ENCODE peak calls at places on chromosome 15, in six cellular contexts. One of them, this sample, is unnamed.
A peak's percentile ranks its signal among the peaks of the same experiment; 100 is the strongest.

GRCh38 chr15:49242820-49243219 is 72.8 kb downstream of the GALK2 start:
- DNase-seq in SJSA1: peak; percentile 26
- DNase-seq in ELF-1: no peak
- DNase-seq in transverse colon: no peak
- DNase-seq in HEK293T: no peak
- DNase-seq in activated naive CD4-positive, alpha-beta T cell: no peak
- DNase-seq in this sample: no peak

GRCh38 chr15:78004919-78005634 is 72.4 kb downstream of the TBC1D2B start:
- DNase-seq in SJSA1: peak; percentile 14
- DNase-seq in ELF-1: no peak
- DNase-seq in transverse colon: peak; percentile 60
- DNase-seq in HEK293T: no peak
- DNase-seq in activated naive CD4-positive, alpha-beta T cell: no peak
- DNase-seq in this sample: no peak

GRCh38 chr15:53978248-53978906 is at the start of gene UNC13C:
- DNase-seq in SJSA1: no peak
- DNase-seq in ELF-1: peak; percentile 65
- DNase-seq in transverse colon: peak; percentile 7
- DNase-seq in HEK293T: peak; percentile 6
- DNase-seq in activated naive CD4-positive, alpha-beta T cell: no peak
- DNase-seq in this sample: no peak

GRCh38 chr15:41789662-41790061 is 15.4 kb downstream of the MAPKBP1 start:
- DNase-seq in SJSA1: no peak
- DNase-seq in ELF-1: no peak
- DNase-seq in transverse colon: no peak
- DNase-seq in HEK293T: no peak
- DNase-seq in activated naive CD4-positive, alpha-beta T cell: no peak
- DNase-seq in this sample: no peak

GRCh38 chr15:73914145-73914544 is 12.1 kb upstream of the LOXL1 start:
- DNase-seq in SJSA1: no peak
- DNase-seq in ELF-1: no peak
- DNase-seq in transverse colon: no peak
- DNase-seq in HEK293T: no peak
- DNase-seq in activated naive CD4-positive, alpha-beta T cell: no peak
- DNase-seq in this sample: peak; percentile 51

GRCh38 chr15:29089731-29090616 is 179.6 kb downstream of the NSMCE3 start:
- DNase-seq in SJSA1: peak; percentile 65
- DNase-seq in ELF-1: no peak
- DNase-seq in transverse colon: no peak
- DNase-seq in HEK293T: no peak
- DNase-seq in activated naive CD4-positive, alpha-beta T cell: no peak
- DNase-seq in this sample: peak; percentile 7

GRCh38 chr15:56939257-56939656 is 20.8 kb downstream of the TCF12 start:
- DNase-seq in SJSA1: no peak
- DNase-seq in ELF-1: no peak
- DNase-seq in transverse colon: no peak
- DNase-seq in HEK293T: no peak
- DNase-seq in activated naive CD4-positive, alpha-beta T cell: no peak
- DNase-seq in this sample: no peak

GRCh38 chr15:65535192-65535591 is 4.9 kb downstream of the HACD3 start:
- DNase-seq in SJSA1: no peak
- DNase-seq in ELF-1: no peak
- DNase-seq in transverse colon: no peak
- DNase-seq in HEK293T: no peak
- DNase-seq in activated naive CD4-positive, alpha-beta T cell: no peak
- DNase-seq in this sample: no peak

GRCh38 chr15:67796728-67797127 is 28.6 kb upstream of the SKOR1 start:
- DNase-seq in SJSA1: no peak
- DNase-seq in ELF-1: no peak
- DNase-seq in transverse colon: no peak
- DNase-seq in HEK293T: no peak
- DNase-seq in activated naive CD4-positive, alpha-beta T cell: no peak
- DNase-seq in this sample: no peak

GRCh38 chr15:101162701-101163483 is 89.0 kb downstream of the CHSY1 start:
- DNase-seq in SJSA1: no peak
- DNase-seq in ELF-1: no peak
- DNase-seq in transverse colon: no peak
- DNase-seq in HEK293T: no peak
- DNase-seq in activated naive CD4-positive, alpha-beta T cell: no peak
- DNase-seq in this sample: no peak

GRCh38 chr15:91930092-91930491 is 76.6 kb downstream of the SLCO3A1 start:
- DNase-seq in SJSA1: no peak
- DNase-seq in ELF-1: no peak
- DNase-seq in transverse colon: no peak
- DNase-seq in HEK293T: no peak
- DNase-seq in activated naive CD4-positive, alpha-beta T cell: no peak
- DNase-seq in this sample: no peak

GRCh38 chr15:79314811-79315210 is 3.9 kb downstream of the TMED3 start:
- DNase-seq in SJSA1: no peak
- DNase-seq in ELF-1: no peak
- DNase-seq in transverse colon: no peak
- DNase-seq in HEK293T: no peak
- DNase-seq in activated naive CD4-positive, alpha-beta T cell: no peak
- DNase-seq in this sample: no peak

GRCh38 chr15:75208501-75209288 is 7.0 kb downstream of the C15orf39 start:
- DNase-seq in SJSA1: no peak
- DNase-seq in ELF-1: no peak
- DNase-seq in transverse colon: no peak
- DNase-seq in HEK293T: no peak
- DNase-seq in activated naive CD4-positive, alpha-beta T cell: no peak
- DNase-seq in this sample: no peak

GRCh38 chr15:38768970-38769369 is 204.4 kb upstream of the RASGRP1 start:
- DNase-seq in SJSA1: peak; percentile 21
- DNase-seq in ELF-1: peak; percentile 16
- DNase-seq in transverse colon: no peak
- DNase-seq in HEK293T: peak; percentile 4
- DNase-seq in activated naive CD4-positive, alpha-beta T cell: no peak
- DNase-seq in this sample: no peak

GRCh38 chr15:98889930-98890695 is 117.5 kb downstream of the PGPEP1L start:
- DNase-seq in SJSA1: peak; percentile 71
- DNase-seq in ELF-1: peak; percentile 33
- DNase-seq in transverse colon: no peak
- DNase-seq in HEK293T: no peak
- DNase-seq in activated naive CD4-positive, alpha-beta T cell: no peak
- DNase-seq in this sample: no peak

GRCh38 chr15:86735244-86736040 is 655.8 kb downstream of the AGBL1 start:
- DNase-seq in SJSA1: no peak
- DNase-seq in ELF-1: no peak
- DNase-seq in transverse colon: peak; percentile 45
- DNase-seq in HEK293T: no peak
- DNase-seq in activated naive CD4-positive, alpha-beta T cell: no peak
- DNase-seq in this sample: no peak

GRCh38 chr15:91782221-91782620 is 71.3 kb upstream of the SLCO3A1 start:
- DNase-seq in SJSA1: no peak
- DNase-seq in ELF-1: no peak
- DNase-seq in transverse colon: no peak
- DNase-seq in HEK293T: no peak
- DNase-seq in activated naive CD4-positive, alpha-beta T cell: no peak
- DNase-seq in this sample: peak; percentile 4

GRCh38 chr15:98952381-98952803 is 55.2 kb downstream of the PGPEP1L start:
- DNase-seq in SJSA1: no peak
- DNase-seq in ELF-1: no peak
- DNase-seq in transverse colon: no peak
- DNase-seq in HEK293T: no peak
- DNase-seq in activated naive CD4-positive, alpha-beta T cell: no peak
- DNase-seq in this sample: peak; percentile 5

This sample was measured in KBM-7.